ENCODE peak calls at places on chromosomes 11 and 22, in six cellular contexts. E is spleen, R is stomach, J is HepG2, N is prostate gland, Z is esophagus muscularis mucosa. M is an unnamed sample.

GRCh38 chr22:31613904-31614296 is 48.1 kb downstream of the PISD start:
- DNase-seq in Z (no peak), E (no peak), R (no peak), N (no peak), J (no peak), M (no peak)

GRCh38 chr11:59292611-59293010 is 66.1 kb upstream of the OR5AN1 start:
- DNase-seq in R (no peak), E (no peak), N (no peak), J (no peak), Z (no peak), M (no peak)

GRCh38 chr22:44023404-44024287 is 456 bp upstream of the PARVB start:
- DNase-seq in E (peak), N (no peak), J (no peak), R (peak), Z (no peak), M (no peak)

GRCh38 chr11:73553266-73553665 is 44.6 kb downstream of the FAM168A start:
- DNase-seq in J (no peak), N (no peak), E (no peak), Z (no peak), R (no peak), M (no peak)

GRCh38 chr11:978781-979180 is 53.1 kb downstream of the AP2A2 start:
- DNase-seq in Z (no peak), N (no peak), E (no peak), J (no peak), R (no peak), M (no peak)

GRCh38 chr11:33242575-33242974 is 14.6 kb upstream of the HIPK3 start:
- DNase-seq in J (no peak), R (no peak), N (no peak), Z (no peak), E (no peak), M (no peak)

GRCh38 chr22:37692627-37693285 is 4.1 kb upstream of the TRIOBP start:
- DNase-seq in E (no peak), R (no peak), J (no peak), Z (no peak), N (no peak), M (no peak)

GRCh38 chr22:40627612-40628011 is 8.9 kb downstream of the MRTFA start:
- DNase-seq in E (no peak), R (no peak), N (no peak), Z (no peak), J (no peak), M (no peak)

GRCh38 chr11:24861440-24861839 is 364.6 kb downstream of the LUZP2 start:
- DNase-seq in E (no peak), R (no peak), Z (no peak), J (no peak), N (no peak), M (no peak)

GRCh38 chr11:101706541-101706940 is 122.7 kb upstream of the TRPC6 start:
- DNase-seq in E (no peak), R (no peak), J (no peak), Z (no peak), N (no peak), M (no peak)

GRCh38 chr11:47981667-47982404 is 1.5 kb downstream of the PTPRJ start:
- DNase-seq in J (no peak), E (peak), N (no peak), Z (no peak), R (no peak), M (no peak)

DNA sequence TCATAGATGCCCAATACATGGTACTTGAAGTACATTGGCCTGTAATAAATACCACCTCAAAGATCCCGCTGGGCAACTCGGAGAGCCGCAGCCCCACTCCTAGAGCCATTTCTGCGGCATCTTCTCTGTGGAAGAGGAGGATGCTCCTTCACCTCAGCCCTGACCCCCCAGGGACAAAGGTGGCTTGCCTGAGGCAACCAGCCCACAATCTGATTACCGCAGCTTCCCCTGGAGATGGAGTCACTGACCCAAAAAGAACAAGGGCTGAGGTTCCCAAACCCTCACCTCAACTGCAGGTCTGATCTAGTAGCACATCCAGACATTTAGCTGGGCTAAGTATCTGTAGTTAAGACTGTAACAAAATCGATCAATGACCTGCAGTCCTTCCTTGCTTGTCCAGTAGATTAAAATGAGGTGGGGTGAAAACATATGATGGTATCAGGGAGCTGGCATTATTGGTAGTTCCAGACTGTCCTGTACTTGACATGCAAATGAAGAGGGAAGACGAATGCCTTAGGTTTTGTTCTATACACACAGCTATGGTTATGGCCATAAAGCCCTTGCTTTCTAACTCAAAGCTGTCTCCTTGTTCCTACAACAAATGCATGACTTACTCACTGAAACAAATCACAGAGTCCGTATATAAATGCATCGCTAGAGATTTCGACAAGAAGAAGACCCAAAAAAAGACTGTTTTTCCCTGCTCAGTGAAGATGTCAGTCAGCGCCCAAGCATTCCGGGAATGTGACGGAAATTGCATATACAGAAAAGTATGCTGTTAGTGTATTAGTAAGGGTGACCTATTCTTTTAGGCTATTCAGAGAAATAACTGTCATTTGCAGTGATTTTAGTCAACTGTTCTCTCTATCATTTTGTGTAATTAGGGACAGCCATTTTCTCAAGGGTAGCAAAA is 33.7 kb downstream of the C11orf71 start:
- DNase-seq in N (no peak), R (no peak), Z (no peak), J (no peak), E (no peak), M (no peak)
- TF ChIP-seq POLR2AphosphoS5 in N (no peak), R (no peak), Z (no peak), J (no peak), E (no peak), M (no peak)

GRCh38 chr22:38792833-38793232 is 1.1 kb downstream of the DNAL4 start:
- DNase-seq in E (no peak), N (no peak), R (no peak), Z (no peak), J (no peak), M (no peak)
- H3K4me3 ChIP-seq in E (no peak), N (no peak), R (peak), Z (peak), J (peak), M (peak)

GRCh38 chr11:62427630-62428233 is 8.9 kb downstream of the SCGB1A1 start:
- DNase-seq in R (no peak), N (no peak), E (no peak), Z (no peak), J (no peak), M (no peak)
- TF ChIP-seq POLR2AphosphoS5 in R (no peak), N (no peak), E (no peak), Z (no peak), J (no peak), M (peak)

GRCh38 chr11:17733261-17733660 is 1.3 kb upstream of the KCNC1 start:
- DNase-seq in R (no peak), J (no peak), E (no peak), N (no peak), Z (no peak), M (no peak)

GRCh38 chr11:17735823-17736772 is 1.5 kb downstream of the KCNC1 start:
- DNase-seq in R (no peak), Z (no peak), N (no peak), E (peak), J (no peak), M (no peak)

GRCh38 chr11:17736921-17737817 is 2.6 kb downstream of the KCNC1 start:
- DNase-seq in E (peak), J (no peak), R (no peak), N (no peak), Z (no peak), M (no peak)

GRCh38 chr11:17734418-17734911 is at the start of gene KCNC1:
- DNase-seq in Z (no peak), R (no peak), E (peak), J (no peak), N (no peak), M (no peak)

DNA sequence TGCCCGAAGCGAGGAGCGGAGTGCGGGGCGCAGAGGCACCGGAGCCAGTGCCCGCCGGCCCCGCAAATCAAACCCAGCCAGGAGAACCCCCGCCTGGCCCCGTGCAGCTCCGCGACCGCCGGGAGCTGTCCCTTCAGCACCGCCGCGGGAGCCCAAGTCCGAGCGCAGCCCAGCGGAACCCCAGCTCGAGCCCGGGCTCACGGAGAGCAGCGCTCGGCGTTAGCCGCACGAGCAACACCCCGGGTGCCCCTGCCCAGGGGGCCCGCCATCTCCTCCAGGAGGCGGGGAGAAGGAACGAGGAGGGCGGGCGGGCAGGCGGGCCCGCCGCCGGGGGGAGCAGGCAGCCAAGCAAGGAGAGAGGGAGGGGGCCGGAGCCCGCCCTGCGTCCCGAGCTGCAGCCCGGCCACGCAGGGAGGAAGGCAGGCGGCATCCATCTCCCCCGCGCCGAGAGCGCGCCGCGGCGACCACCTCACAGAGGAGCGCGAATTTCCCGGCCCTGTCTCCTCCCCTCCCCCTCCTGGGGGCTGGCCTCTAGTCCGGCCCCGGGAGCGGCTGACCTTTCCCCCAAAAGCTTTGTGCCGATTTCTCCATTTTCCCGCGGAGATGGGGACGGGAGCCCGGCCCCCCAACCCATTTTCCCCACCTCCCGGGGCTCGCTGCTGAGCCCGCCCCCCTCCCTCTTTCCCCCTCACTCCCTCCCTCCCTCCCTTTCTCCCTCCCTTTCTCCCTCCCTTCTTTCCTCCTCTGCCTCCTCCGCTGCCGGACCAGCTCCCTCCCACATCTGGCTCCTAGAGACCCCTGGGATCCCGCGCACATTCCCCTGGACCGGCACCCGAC is 623 bp downstream of the KCNC1 start:
- DNase-seq in R (peak), N (peak), Z (no peak), E (peak), J (peak), M (no peak)
- H3K4me3 ChIP-seq in R (peak), N (peak), Z (peak), E (no peak), J (peak), M (peak)